ENCODE peak calls at places on chromosome 13, in nine cellular contexts. O is Caco-2; H is trophoblast cell; B is GM23338; Q is cardiac fibroblast; I is CD8-positive, alpha-beta memory T cell; F is upper lobe of left lung; M is effector memory CD4-positive, alpha-beta T cell; E is astrocyte of the spinal cord. K is an unnamed sample.

GRCh38 chr13:25300861-25301346 is 521 bp upstream of the NUP58 start:
- DNase-seq in F (peak), M (no peak), Q (no peak), I (no peak), O (no peak), E (no peak), B (peak), H (no peak), K (no peak)

GRCh38 chr13:45951724-45952123 is 100.2 kb upstream of the SIAH3 start:
- DNase-seq in Q (peak), H (no peak), B (no peak), F (no peak), O (no peak), I (no peak), M (no peak), E (no peak), K (no peak)

GRCh38 chr13:23570099-23570926 is at the start of gene TNFRSF19:
- DNase-seq in Q (peak), M (no peak), B (peak), H (no peak), O (peak), E (peak), I (no peak), F (no peak), K (peak)

GRCh38 chr13:24292476-24292875 is 16.9 kb upstream of the C1QTNF9 start:
- DNase-seq in E (peak), B (no peak), H (no peak), O (no peak), F (no peak), I (no peak), Q (no peak), M (no peak), K (no peak)

GRCh38 chr13:99610702-99611289 is 109.5 kb downstream of the TM9SF2 start:
- DNase-seq in I (no peak), M (no peak), H (peak), E (no peak), B (peak), Q (no peak), O (peak), F (no peak), K (no peak)

GRCh38 chr13:25214371-25215252 is 42.5 kb upstream of the AMER2 start:
- DNase-seq in B (peak), O (peak), Q (peak), F (no peak), I (no peak), M (no peak), E (peak), H (no peak), K (no peak)

GRCh38 chr13:55410398-55411330 is 1730.1 kb upstream of the PRR20A start:
- DNase-seq in E (no peak), M (no peak), B (no peak), H (no peak), F (no peak), I (no peak), Q (no peak), O (peak), K (no peak)

GRCh38 chr13:70183041-70183440 is 74.8 kb upstream of the KLHL1 start:
- DNase-seq in B (no peak), F (no peak), Q (no peak), E (peak), O (no peak), H (no peak), I (no peak), M (no peak), K (no peak)

GRCh38 chr13:46489586-46490023 is 63.4 kb upstream of the LRCH1 start:
- DNase-seq in M (no peak), Q (peak), O (no peak), H (no peak), B (no peak), I (no peak), E (peak), F (no peak), K (peak)

GRCh38 chr13:40329682-40330485 is 336.6 kb downstream of the FOXO1 start:
- DNase-seq in E (peak), M (no peak), O (no peak), Q (peak), I (no peak), H (no peak), B (no peak), F (no peak), K (no peak)

GRCh38 chr13:26759907-26760834 is at the start of gene GPR12:
- DNase-seq in M (no peak), H (peak), I (no peak), B (peak), F (peak), E (peak), O (no peak), Q (peak), K (no peak)

GRCh38 chr13:98275711-98276171 is 98.7 kb upstream of the RNF113B start:
- DNase-seq in O (no peak), Q (no peak), F (no peak), I (no peak), B (no peak), E (no peak), H (no peak), M (no peak), K (no peak)

GRCh38 chr13:102879793-102880499 is 34.1 kb downstream of the ERCC5 start:
- DNase-seq in E (no peak), O (no peak), M (no peak), I (no peak), Q (no peak), B (no peak), H (no peak), F (no peak), K (no peak)

GRCh38 chr13:33537691-33538090 is 252.1 kb upstream of the STARD13 start:
- DNase-seq in Q (no peak), B (no peak), F (no peak), M (no peak), E (no peak), O (no peak), I (no peak), H (no peak), K (no peak)

GRCh38 chr13:29877456-29878096 is 27.2 kb upstream of the UBL3 start:
- DNase-seq in H (no peak), F (no peak), B (no peak), E (no peak), I (no peak), Q (no peak), O (no peak), M (no peak), K (no peak)

GRCh38 chr13:41017153-41017552 is 2.0 kb downstream of the ELF1 start:
- DNase-seq in O (no peak), B (no peak), I (peak), H (no peak), F (no peak), E (no peak), M (peak), Q (no peak), K (no peak)

GRCh38 chr13:45718063-45718462 is 15.9 kb downstream of the CBY2 start:
- DNase-seq in B (peak), O (peak), I (no peak), H (no peak), E (peak), F (no peak), Q (peak), M (no peak), K (no peak)

GRCh38 chr13:41060723-41061074 is 610 bp upstream of the WBP4 start:
- DNase-seq in F (peak), E (peak), O (peak), I (peak), H (peak), M (peak), B (peak), Q (peak), K (no peak)

GRCh38 chr13:61170791-61171330 is 244.8 kb downstream of the PCDH20 start:
- DNase-seq in Q (no peak), O (no peak), M (no peak), B (no peak), F (no peak), I (no peak), H (no peak), E (no peak), K (no peak)

GRCh38 chr13:29743229-29743786 is 107.1 kb downstream of the UBL3 start:
- DNase-seq in I (no peak), O (no peak), H (no peak), Q (no peak), F (no peak), B (no peak), M (no peak), E (peak), K (peak)

GRCh38 chr13:103698000-103698399 is 631.8 kb upstream of the SLC10A2 start:
- DNase-seq in I (no peak), Q (no peak), E (no peak), B (no peak), F (no peak), M (no peak), O (no peak), H (no peak), K (no peak)

GRCh38 chr13:75091707-75092106 is 390.3 kb downstream of the TBC1D4 start:
- DNase-seq in I (no peak), E (no peak), H (no peak), M (no peak), O (no peak), F (no peak), Q (no peak), B (peak), K (no peak)

GRCh38 chr13:44768775-44769578 is 192.8 kb upstream of the TSC22D1 start:
- DNase-seq in B (no peak), H (peak), F (no peak), Q (peak), O (peak), E (no peak), I (no peak), M (no peak), K (no peak)

GRCh38 chr13:87999141-87999765 is 328.1 kb downstream of the SLITRK5 start:
- DNase-seq in O (no peak), M (no peak), Q (no peak), I (no peak), E (peak), B (no peak), H (no peak), F (no peak), K (peak)

GRCh38 chr13:80441968-80442367 is 101.0 kb upstream of the SPRY2 start:
- DNase-seq in E (no peak), M (no peak), Q (peak), H (no peak), F (no peak), O (no peak), B (no peak), I (no peak), K (no peak)

GRCh38 chr13:106691251-106691650 is 123.3 kb upstream of the ARGLU1 start:
- DNase-seq in F (no peak), B (no peak), I (no peak), E (no peak), Q (no peak), H (no peak), M (no peak), O (no peak), K (no peak)

GRCh38 chr13:44523176-44524017 is 52.7 kb downstream of the TSC22D1 start:
- DNase-seq in Q (peak), O (peak), M (no peak), F (no peak), B (peak), I (no peak), E (peak), H (peak), K (peak)

GRCh38 chr13:46639033-46639981 is 86.3 kb downstream of the LRCH1 start:
- DNase-seq in I (no peak), O (no peak), B (no peak), Q (no peak), E (no peak), H (no peak), F (no peak), M (no peak), K (no peak)

GRCh38 chr13:75587679-75588078 is 38.1 kb downstream of the UCHL3 start:
- DNase-seq in H (no peak), O (peak), I (no peak), Q (peak), M (no peak), F (no peak), B (peak), E (no peak), K (no peak)

GRCh38 chr13:56166864-56167263 is 973.9 kb upstream of the PRR20A start:
- DNase-seq in B (peak), Q (no peak), M (no peak), F (no peak), H (no peak), O (no peak), I (no peak), E (no peak), K (no peak)

GRCh38 chr13:94138831-94139230 is 340.7 kb downstream of the DCT start:
- DNase-seq in F (no peak), H (no peak), B (no peak), O (no peak), I (no peak), Q (no peak), M (no peak), E (no peak), K (no peak)

GRCh38 chr13:77544365-77544764 is 8.9 kb downstream of the SCEL start:
- DNase-seq in B (no peak), M (no peak), E (peak), I (no peak), F (no peak), O (no peak), H (no peak), Q (peak), K (no peak)

GRCh38 chr13:29746167-29746677 is 104.2 kb downstream of the UBL3 start:
- DNase-seq in O (no peak), H (no peak), E (no peak), M (no peak), I (no peak), B (no peak), F (no peak), Q (no peak), K (no peak)

GRCh38 chr13:30615851-30616311 is 1.8 kb upstream of the USPL1 start:
- DNase-seq in O (no peak), B (no peak), F (no peak), M (no peak), I (no peak), Q (peak), E (peak), H (no peak), K (no peak)

GRCh38 chr13:43908156-43909126 is 28.7 kb downstream of the LACC1 start:
- DNase-seq in F (no peak), I (no peak), O (peak), H (peak), Q (peak), E (peak), B (peak), M (no peak), K (peak)

GRCh38 chr13:65943711-65944110 is 1286.4 kb downstream of the PCDH9 start:
- DNase-seq in E (peak), F (no peak), I (no peak), M (no peak), H (no peak), B (no peak), Q (peak), O (no peak), K (no peak)

GRCh38 chr13:45823583-45823982 is 28.0 kb downstream of the SIAH3 start:
- DNase-seq in M (no peak), E (no peak), B (no peak), F (no peak), Q (no peak), O (no peak), H (no peak), I (no peak), K (no peak)

GRCh38 chr13:111905609-111905945 is 161.4 kb upstream of the SOX1 start:
- DNase-seq in M (no peak), F (no peak), H (no peak), I (no peak), B (no peak), Q (no peak), O (no peak), E (no peak), K (no peak)

GRCh38 chr13:111906306-111906705 is 160.6 kb upstream of the SOX1 start:
- DNase-seq in H (peak), E (no peak), B (no peak), F (no peak), M (no peak), Q (no peak), O (no peak), I (no peak), K (no peak)

GRCh38 chr13:111904166-111904565 is 162.8 kb upstream of the SOX1 start:
- DNase-seq in M (no peak), I (no peak), H (no peak), B (no peak), Q (no peak), O (no peak), E (no peak), F (no peak), K (no peak)

GRCh38 chr13:111903143-111903542 is 163.8 kb upstream of the SOX1 start:
- DNase-seq in Q (no peak), E (no peak), O (no peak), H (peak), F (no peak), M (no peak), I (no peak), B (no peak), K (no peak)

GRCh38 chr13:111904701-111905608 is 162.0 kb upstream of the SOX1 start:
- DNase-seq in O (no peak), I (no peak), F (no peak), Q (no peak), E (no peak), M (no peak), H (no peak), B (peak), K (no peak)
- H3K4me3 ChIP-seq in O (no peak), I (no peak), F (no peak), Q (no peak), E (no peak), M (no peak), H (no peak), B (no peak), K (no peak)

DNA sequence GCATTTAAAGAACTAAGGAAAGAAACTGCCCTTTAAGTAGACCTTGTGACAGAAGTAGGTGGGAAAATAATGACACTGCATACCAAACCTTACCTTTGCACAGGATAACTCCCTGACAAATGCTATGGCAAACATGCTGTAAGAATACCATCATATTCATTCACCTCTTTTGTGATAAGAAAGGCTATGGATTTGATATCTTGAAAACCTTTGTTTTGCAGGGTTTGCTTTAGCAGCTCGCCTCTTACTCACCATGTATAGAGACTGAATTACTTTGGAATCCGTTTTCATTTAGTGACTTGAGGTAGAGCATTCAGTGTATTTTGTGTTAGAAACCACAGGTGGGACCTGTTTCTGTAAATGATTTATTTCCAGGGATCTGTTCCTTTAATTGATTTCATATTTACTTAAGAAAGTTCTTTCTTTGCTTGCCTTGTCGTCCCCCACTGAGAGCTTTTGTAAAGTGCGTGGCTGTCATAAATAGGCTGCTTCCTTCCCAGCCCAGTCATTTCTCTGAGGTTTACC is 80.2 kb downstream of the KLF5 start:
- DNase-seq in B (peak), I (no peak), O (peak), F (no peak), E (no peak), M (no peak), Q (no peak), H (peak), K (no peak)
- H3K4me3 ChIP-seq in B (no peak), I (no peak), O (no peak), F (no peak), E (no peak), M (no peak), Q (no peak), H (no peak), K (no peak)

DNA sequence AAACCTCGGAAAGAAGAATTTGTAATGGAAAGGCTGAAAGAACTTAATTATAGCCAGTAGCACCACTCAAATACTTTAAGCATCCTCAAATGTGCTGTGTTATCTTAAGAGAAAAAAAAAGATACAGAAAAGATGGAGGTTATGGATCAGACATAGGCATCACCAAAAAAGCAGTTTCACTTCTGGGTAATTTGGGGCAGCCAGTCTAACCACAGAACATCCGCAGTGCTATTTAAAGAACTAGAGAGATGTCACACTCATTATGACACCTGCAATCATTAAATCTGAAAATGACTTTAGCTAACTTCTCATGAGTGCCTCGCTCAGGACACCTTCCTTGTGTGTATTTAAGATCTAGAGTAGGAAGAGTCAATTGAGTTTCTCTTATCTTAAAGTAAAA is 211.8 kb downstream of the RBM26 start:
- DNase-seq in Q (no peak), E (no peak), B (no peak), F (no peak), O (no peak), H (no peak), M (peak), I (peak), K (no peak)
- H3K4me3 ChIP-seq in Q (no peak), E (no peak), B (no peak), F (no peak), O (no peak), H (no peak), M (no peak), I (no peak), K (no peak)

GRCh38 chr13:50320297-50320862 is 305.1 kb downstream of the KCNRG start:
- DNase-seq in F (no peak), I (no peak), O (peak), Q (peak), H (no peak), E (peak), B (no peak), M (no peak), K (peak)

GRCh38 chr13:50323440-50324070 is 308.3 kb downstream of the KCNRG start:
- DNase-seq in B (no peak), Q (peak), H (peak), O (no peak), E (peak), M (no peak), F (no peak), I (no peak), K (peak)

GRCh38 chr13:50318887-50319286 is 303.6 kb downstream of the KCNRG start:
- DNase-seq in F (no peak), I (no peak), M (no peak), Q (no peak), B (peak), H (no peak), E (no peak), O (no peak), K (no peak)

GRCh38 chr13:50322006-50322405 is 306.8 kb downstream of the KCNRG start:
- DNase-seq in O (no peak), B (no peak), Q (peak), H (peak), F (no peak), M (no peak), E (no peak), I (no peak), K (no peak)

GRCh38 chr13:50319603-50320296 is 304.5 kb downstream of the KCNRG start:
- DNase-seq in F (no peak), Q (peak), O (no peak), H (no peak), B (no peak), M (no peak), E (peak), I (no peak), K (no peak)
- H3K4me3 ChIP-seq in F (no peak), Q (no peak), O (no peak), H (no peak), B (no peak), M (no peak), E (no peak), I (no peak), K (no peak)

DNA sequence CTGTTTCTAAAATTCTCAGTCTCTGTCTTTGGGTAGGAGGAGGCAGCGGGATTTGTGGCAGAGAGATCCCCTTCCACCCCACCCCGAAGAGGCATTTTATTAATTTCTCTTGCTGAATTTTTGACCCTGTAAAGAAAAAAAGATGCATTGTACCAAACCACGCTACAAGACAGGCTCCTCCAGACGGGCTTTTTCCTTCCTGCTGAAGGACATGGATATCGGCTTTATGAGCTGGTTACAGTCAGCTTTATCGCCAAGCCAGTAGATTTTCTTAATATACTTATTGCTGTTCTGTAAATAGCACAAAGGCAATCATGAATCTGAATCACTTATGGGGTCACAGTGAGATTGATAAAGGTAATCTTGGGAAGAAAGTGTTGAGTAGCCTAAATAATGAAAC is 24.5 kb downstream of the MBNL2 start:
- DNase-seq in H (no peak), M (no peak), O (no peak), Q (no peak), B (no peak), F (no peak), I (no peak), E (no peak), K (no peak)
- H3K4me3 ChIP-seq in H (no peak), M (no peak), O (no peak), Q (peak), B (no peak), F (no peak), I (no peak), E (no peak), K (peak)